ENCODE peak calls at places on chromosome 18, in four cellular contexts. V is stimulated activated CD8-positive, alpha-beta memory T cell treated with anti-CD3 and anti-CD28 coated beads, Interleukin-2, amount 100 ng/mL, for 1 hour; S is GM04503; A is A549. W is an unnamed sample.

GRCh38 chr18:53701697-53702096 is 522.8 kb downstream of the MBD2 start:
- DNase-seq in V (no peak), S (no peak), A (no peak), W (no peak)

GRCh38 chr18:37845498-37845897 is 279.9 kb upstream of the CELF4 start:
- DNase-seq in V (no peak), S (no peak), A (no peak), W (no peak)

GRCh38 chr18:34697891-34698290 is 12.2 kb upstream of the DTNA start:
- DNase-seq in V (no peak), S (no peak), A (no peak), W (no peak)

GRCh38 chr18:74682998-74683311 is 85.3 kb downstream of the ZNF407 start:
- DNase-seq in V (no peak), S (peak), A (no peak), W (no peak)

GRCh38 chr18:56235061-56235772 is 403.2 kb downstream of the TXNL1 start:
- DNase-seq in V (no peak), S (no peak), A (no peak), W (peak)

GRCh38 chr18:37390687-37391086 is 174.9 kb downstream of the CELF4 start:
- DNase-seq in V (no peak), S (no peak), A (no peak), W (no peak)

GRCh38 chr18:76274470-76275289 is 220.4 kb downstream of the ZNF516 start:
- DNase-seq in V (no peak), S (no peak), A (peak), W (no peak)

GRCh38 chr18:2536493-2536892 is 34.8 kb downstream of the METTL4 start:
- DNase-seq in V (no peak), S (no peak), A (no peak), W (no peak)

GRCh38 chr18:75730249-75730648 is 302.7 kb upstream of the SMIM21 start:
- DNase-seq in V (no peak), S (no peak), A (no peak), W (no peak)

GRCh38 chr18:657311-657997 is at the start of gene TYMS:
- DNase-seq in V (no peak), S (peak), A (peak), W (peak)

GRCh38 chr18:8450898-8451665 is 158.2 kb upstream of the RAB12 start:
- DNase-seq in V (no peak), S (no peak), A (no peak), W (no peak)

GRCh38 chr18:35074581-35074980 is 33.4 kb downstream of the MAPRE2 start:
- DNase-seq in V (no peak), S (no peak), A (no peak), W (no peak)

GRCh38 chr18:7524786-7525185 is 42.3 kb upstream of the PTPRM start:
- DNase-seq in V (no peak), S (no peak), A (no peak), W (no peak)

GRCh38 chr18:26317353-26317865 is 91.2 kb downstream of the TAF4B start:
- DNase-seq in V (no peak), S (no peak), A (no peak), W (no peak)

GRCh38 chr18:267380-267687 is 513 bp downstream of the THOC1 start:
- DNase-seq in V (no peak), S (no peak), A (peak), W (no peak)

GRCh38 chr18:50306944-50307343 is 19.5 kb upstream of the CXXC1 start:
- DNase-seq in V (no peak), S (peak), A (no peak), W (no peak)

GRCh38 chr18:49008156-49008555 is 57.4 kb upstream of the SMAD7 start:
- DNase-seq in V (no peak), S (no peak), A (no peak), W (no peak)

GRCh38 chr18:8814206-8814605 is 108.8 kb downstream of the MTCL1 start:
- DNase-seq in V (no peak), S (no peak), A (no peak), W (no peak)

GRCh38 chr18:40215981-40216380 is 1739.1 kb upstream of the PIK3C3 start:
- DNase-seq in V (no peak), S (no peak), A (no peak), W (no peak)

GRCh38 chr18:48862116-48862515 is 88.6 kb downstream of the SMAD7 start:
- DNase-seq in V (no peak), S (no peak), A (no peak), W (no peak)

GRCh38 chr18:78932281-78932680 is 47.3 kb upstream of the SALL3 start:
- DNase-seq in V (no peak), S (no peak), A (no peak), W (no peak)

GRCh38 chr18:25669741-25670140 is 317.8 kb upstream of the ZNF521 start:
- DNase-seq in V (no peak), S (no peak), A (no peak), W (peak)

GRCh38 chr18:63730788-63731187 is 28.0 kb downstream of the SERPINB11 start:
- DNase-seq in V (no peak), S (no peak), A (no peak), W (no peak)

GRCh38 chr18:21004721-21005120 is 106.9 kb downstream of the ROCK1 start:
- DNase-seq in V (no peak), S (peak), A (no peak), W (no peak)

GRCh38 chr18:26960901-26961300 is 95.4 kb upstream of the AQP4 start:
- DNase-seq in V (no peak), S (no peak), A (no peak), W (no peak)

GRCh38 chr18:73060666-73061270 is 193.0 kb upstream of the NETO1 start:
- DNase-seq in V (no peak), S (no peak), A (no peak), W (no peak)

GRCh38 chr18:37465922-37466321 is 99.7 kb downstream of the CELF4 start:
- DNase-seq in V (no peak), S (no peak), A (no peak), W (no peak)

GRCh38 chr18:58338961-58339722 is 289.7 kb downstream of the ALPK2 start:
- DNase-seq in V (no peak), S (no peak), A (no peak), W (no peak)

W was measured in NAMALWA.